ENCODE peak calls at places on chromosomes 4 and X, in five cellular contexts. C, M, L, A and P are unnamed samples.
A peak's percentile ranks its signal among the peaks of the same experiment; 100 is the strongest.

GRCh38 chr4:75561789-75562188 is 5.9 kb downstream of the ODAPH start:
- DNase-seq in C (no peak), M (no peak), L (peak; percentile 27), A (no peak), P (peak; percentile 7)

GRCh38 chrX:129992181-129992580 is 9.7 kb downstream of the BCORL1 start:
- DNase-seq in C (no peak), M (no peak), L (no peak), A (no peak), P (no peak)

GRCh38 chr4:170090667-170091052 is 904 bp upstream of the AADAT start:
- DNase-seq in C (no peak), M (peak; percentile 16), L (no peak), A (no peak), P (peak; percentile 13)

GRCh38 chr4:98786866-98787265 is 128.5 kb upstream of the TSPAN5 start:
- DNase-seq in C (peak; percentile 21), M (no peak), L (peak; percentile 54), A (no peak), P (peak; percentile 9)

GRCh38 chrX:97387004-97387403 is 503.3 kb downstream of the RPA4 start:
- DNase-seq in C (no peak), M (no peak), L (no peak), A (no peak), P (no peak)

GRCh38 chr4:14833053-14833452 is 169.2 kb upstream of the CPEB2 start:
- DNase-seq in C (no peak), M (no peak), L (no peak), A (no peak), P (no peak)

GRCh38 chr4:19844436-19844835 is 407.3 kb upstream of the SLIT2 start:
- DNase-seq in C (no peak), M (no peak), L (no peak), A (no peak), P (peak; percentile 79)

GRCh38 chr4:16067515-16067914 is 16.3 kb downstream of the PROM1 start:
- DNase-seq in C (peak; percentile 52), M (no peak), L (no peak), A (no peak), P (no peak)

GRCh38 chrX:13215729-13216128 is 104.1 kb downstream of the ATXN3L start:
- DNase-seq in C (no peak), M (no peak), L (no peak), A (no peak), P (peak; percentile 70)

GRCh38 chr4:80732010-80732409 is 298.5 kb upstream of the BMP3 start:
- DNase-seq in C (no peak), M (no peak), L (no peak), A (no peak), P (peak; percentile 42)

GRCh38 chrX:46686003-46686645 is 72.8 kb downstream of the SLC9A7 start:
- DNase-seq in C (peak; percentile 11), M (peak; percentile 41), L (peak; percentile 44), A (no peak), P (peak; percentile 41)

GRCh38 chr4:17447675-17448298 is 64.1 kb downstream of the QDPR start:
- DNase-seq in C (peak; percentile 67), M (peak; percentile 69), L (peak; percentile 74), A (peak; percentile 37), P (peak; percentile 81)

GRCh38 chr4:159014896-159015295 is 88.0 kb upstream of the RAPGEF2 start:
- DNase-seq in C (no peak), M (no peak), L (no peak), A (no peak), P (no peak)

GRCh38 chrX:19214248-19214787 is 92.0 kb upstream of the ADGRG2 start:
- DNase-seq in C (no peak), M (no peak), L (no peak), A (no peak), P (no peak)

GRCh38 chrX:44244008-44244407 is 99.5 kb downstream of the EFHC2 start:
- DNase-seq in C (no peak), M (peak; percentile 6), L (peak; percentile 33), A (no peak), P (peak; percentile 29)

GRCh38 chrX:30196322-30196721 is 19.0 kb upstream of the MAGEB2 start:
- DNase-seq in C (no peak), M (peak; percentile 32), L (peak; percentile 17), A (no peak), P (peak; percentile 9)

GRCh38 chrX:22159071-22159470 is 113.6 kb upstream of the CBLL2 start:
- DNase-seq in C (no peak), M (no peak), L (no peak), A (no peak), P (peak; percentile 29)

GRCh38 chr4:147425019-147425418 is 55.9 kb upstream of the EDNRA start:
- DNase-seq in C (no peak), M (no peak), L (no peak), A (no peak), P (peak; percentile 20)

GRCh38 chrX:68997911-68998310 is 167.3 kb downstream of the PJA1 start:
- DNase-seq in C (no peak), M (no peak), L (no peak), A (no peak), P (peak; percentile 83)

GRCh38 chr4:127759228-127759820 is 22.8 kb upstream of the HSPA4L start:
- DNase-seq in C (no peak), M (no peak), L (no peak), A (no peak), P (no peak)

GRCh38 chrX:68832101-68832416 is 3.2 kb downstream of the EFNB1 start:
- DNase-seq in C (no peak), M (peak; percentile 58), L (no peak), A (no peak), P (peak; percentile 83)

DNA sequence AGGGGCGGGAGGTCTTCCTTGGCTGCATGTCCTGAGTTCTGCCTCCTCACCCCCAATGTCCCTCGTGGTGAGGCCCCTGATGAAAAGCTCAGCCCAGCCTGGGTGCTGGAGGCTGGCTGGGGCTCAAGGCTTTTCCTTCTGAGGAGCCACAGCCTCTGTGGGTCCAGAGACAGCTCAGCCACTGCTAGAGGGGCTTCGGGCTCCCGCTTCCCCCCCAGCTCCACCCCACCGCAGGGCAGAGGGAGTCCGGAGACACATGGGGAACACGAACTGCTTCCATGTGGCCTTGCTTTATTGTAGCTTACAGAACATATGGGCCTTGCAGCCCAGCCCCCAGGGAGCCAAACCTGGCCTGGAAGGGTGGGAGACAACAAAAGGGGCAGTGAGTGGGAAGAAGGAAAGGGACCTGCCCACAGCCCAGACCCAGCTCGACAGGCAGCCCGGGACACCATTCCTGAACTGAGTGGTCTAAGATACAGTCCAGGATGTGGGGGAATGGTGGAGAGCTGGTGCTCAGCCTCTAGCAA is 89.9 kb upstream of the NKX1-1 start:
- DNase-seq in C (no peak), M (peak; percentile 6), L (no peak), A (no peak), P (no peak)
- TF ChIP-seq MXI1 in C (no peak), M (no peak), L (no peak), A (no peak), P (no peak)

GRCh38 chr4:21806991-21807390 is 141.6 kb downstream of the KCNIP4 start:
- DNase-seq in C (no peak), M (no peak), L (no peak), A (no peak), P (no peak)

GRCh38 chr4:21801661-21802355 is 146.8 kb downstream of the KCNIP4 start:
- DNase-seq in C (no peak), M (no peak), L (no peak), A (no peak), P (no peak)

GRCh38 chr4:21802406-21802805 is 146.2 kb downstream of the KCNIP4 start:
- DNase-seq in C (no peak), M (no peak), L (no peak), A (no peak), P (no peak)
- TF ChIP-seq MXI1 in C (no peak), M (no peak), L (no peak), A (no peak), P (no peak)

GRCh38 chr4:118988635-118988972 is 100.0 kb downstream of the SYNPO2 start:
- DNase-seq in C (no peak), M (no peak), L (no peak), A (no peak), P (no peak)
- TF ChIP-seq MXI1 in C (no peak), M (no peak), L (no peak), A (no peak), P (no peak)

DNA sequence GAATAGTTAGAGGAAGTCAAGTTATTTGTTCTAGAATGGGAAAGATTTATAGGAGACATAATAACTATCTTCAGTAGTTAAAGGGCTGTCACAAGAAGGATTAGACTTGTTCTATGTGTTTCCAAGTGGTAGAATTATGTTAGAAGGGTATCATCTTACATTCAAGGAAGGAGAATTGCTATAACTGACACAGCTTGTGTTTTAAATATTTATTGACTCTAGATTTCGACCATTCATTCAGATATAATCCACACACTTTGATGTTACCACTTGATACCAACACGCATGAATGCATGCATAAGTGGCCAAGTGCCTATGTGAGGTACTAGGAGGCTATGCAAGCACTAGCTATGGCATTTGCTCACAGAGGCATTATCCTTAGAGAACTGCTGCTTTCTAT is 122.7 kb downstream of the CCNB3 start:
- DNase-seq in C (no peak), M (no peak), L (no peak), A (no peak), P (no peak)
- TF ChIP-seq MXI1 in C (no peak), M (no peak), L (no peak), A (no peak), P (no peak)

DNA sequence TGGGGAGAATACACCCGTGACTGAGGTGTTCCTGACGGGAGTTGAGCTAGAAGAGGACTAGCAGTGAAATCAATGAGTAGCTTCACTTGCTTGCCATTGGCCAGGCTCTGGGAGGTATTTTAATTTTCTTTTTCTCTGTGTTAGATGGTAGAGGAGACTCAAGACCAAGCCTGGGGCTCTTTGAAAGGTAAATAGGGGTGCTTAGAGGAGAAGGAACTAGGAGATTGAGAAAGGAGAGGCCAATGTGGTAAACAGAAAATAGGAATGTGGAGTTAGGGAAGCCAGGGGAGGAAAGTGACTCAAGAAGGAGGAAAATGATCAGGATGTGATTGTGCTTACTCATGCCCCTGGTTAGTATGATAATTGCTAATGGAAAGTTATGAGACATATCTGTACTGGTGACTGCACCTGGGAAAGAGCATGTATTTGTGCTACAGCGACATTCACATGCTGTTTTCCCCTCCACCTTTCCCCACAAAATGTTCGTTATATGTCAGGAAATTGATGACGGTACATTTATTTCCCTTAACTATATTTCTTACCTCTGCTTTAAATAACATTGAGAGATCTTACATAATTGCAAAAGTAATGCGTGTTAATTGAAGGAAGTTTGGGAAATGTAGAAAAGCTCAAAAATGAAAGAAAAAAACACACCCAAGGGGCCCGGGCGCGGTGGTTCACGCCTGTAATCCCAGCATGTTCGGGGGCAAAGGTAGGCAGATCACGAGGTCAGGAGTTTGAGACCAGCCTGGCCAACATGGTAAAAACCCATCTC is 16.9 kb upstream of the LRBA start:
- DNase-seq in C (no peak), M (peak; percentile 13), L (peak; percentile 85), A (peak; percentile 54), P (peak; percentile 71)
- TF ChIP-seq MXI1 in C (no peak), M (no peak), L (no peak), A (no peak), P (no peak)